ENCODE peak calls at places on chromosomes 3 and 15, in six cellular contexts. One of them, this sample, is unnamed.
A peak's percentile ranks its signal among the peaks of the same experiment; 100 is the strongest.

GRCh38 chr3:134348524-134348923 is 25.7 kb downstream of the AMOTL2 start:
- DNase-seq in ovary: no peak
- DNase-seq in AG04449: no peak
- DNase-seq in fibroblast of the aortic adventitia: peak; percentile 65
- DNase-seq in hepatocyte: no peak
- DNase-seq in epithelial cell of esophagus: peak; percentile 86
- DNase-seq in this sample: peak; percentile 96

GRCh38 chr15:40793216-40793989 is 13.5 kb upstream of the ZFYVE19 start:
- DNase-seq in epithelial cell of esophagus: peak; percentile 97
- DNase-seq in AG04449: peak; percentile 72
- DNase-seq in fibroblast of the aortic adventitia: peak; percentile 95
- DNase-seq in ovary: peak; percentile 62
- DNase-seq in hepatocyte: peak; percentile 63
- DNase-seq in this sample: peak; percentile 73

GRCh38 chr15:77415450-77416448 is 4.2 kb downstream of the PEAK1 start:
- DNase-seq in AG04449: no peak
- DNase-seq in ovary: no peak
- DNase-seq in hepatocyte: no peak
- DNase-seq in fibroblast of the aortic adventitia: peak; percentile 91
- DNase-seq in epithelial cell of esophagus: no peak
- DNase-seq in this sample: no peak

GRCh38 chr15:35019401-35020327 is 31.6 kb upstream of the ZNF770 start:
- DNase-seq in AG04449: no peak
- DNase-seq in hepatocyte: no peak
- DNase-seq in epithelial cell of esophagus: peak; percentile 44
- DNase-seq in fibroblast of the aortic adventitia: peak; percentile 30
- DNase-seq in ovary: no peak
- DNase-seq in this sample: no peak

GRCh38 chr3:23489338-23490158 is 286.4 kb downstream of the UBE2E2 start:
- DNase-seq in hepatocyte: no peak
- DNase-seq in epithelial cell of esophagus: no peak
- DNase-seq in ovary: no peak
- DNase-seq in fibroblast of the aortic adventitia: no peak
- DNase-seq in AG04449: no peak
- DNase-seq in this sample: no peak

GRCh38 chr15:82833283-82833682 is 23.9 kb downstream of the WHAMM start:
- DNase-seq in ovary: no peak
- DNase-seq in hepatocyte: no peak
- DNase-seq in AG04449: no peak
- DNase-seq in epithelial cell of esophagus: no peak
- DNase-seq in fibroblast of the aortic adventitia: no peak
- DNase-seq in this sample: no peak

GRCh38 chr3:38724392-38724736 is 74.9 kb upstream of the SCN5A start:
- DNase-seq in AG04449: no peak
- DNase-seq in hepatocyte: no peak
- DNase-seq in epithelial cell of esophagus: peak; percentile 25
- DNase-seq in ovary: no peak
- DNase-seq in fibroblast of the aortic adventitia: no peak
- DNase-seq in this sample: no peak

GRCh38 chr3:10548997-10549396 is 43.6 kb upstream of the ATP2B2 start:
- DNase-seq in ovary: no peak
- DNase-seq in fibroblast of the aortic adventitia: no peak
- DNase-seq in AG04449: no peak
- DNase-seq in epithelial cell of esophagus: peak; percentile 58
- DNase-seq in hepatocyte: no peak
- DNase-seq in this sample: no peak

GRCh38 chr15:58438956-58439355 is 7.2 kb downstream of the LIPC start:
- DNase-seq in fibroblast of the aortic adventitia: peak; percentile 71
- DNase-seq in hepatocyte: peak; percentile 66
- DNase-seq in epithelial cell of esophagus: peak; percentile 64
- DNase-seq in ovary: peak; percentile 24
- DNase-seq in AG04449: no peak
- DNase-seq in this sample: peak; percentile 44

GRCh38 chr3:99843590-99844260 is 26.1 kb downstream of the CMSS1 start:
- DNase-seq in ovary: peak; percentile 42
- DNase-seq in fibroblast of the aortic adventitia: peak; percentile 44
- DNase-seq in epithelial cell of esophagus: no peak
- DNase-seq in AG04449: no peak
- DNase-seq in hepatocyte: no peak
- DNase-seq in this sample: no peak

GRCh38 chr15:99295840-99296239 is 44.6 kb downstream of the LRRC28 start:
- DNase-seq in AG04449: no peak
- DNase-seq in epithelial cell of esophagus: no peak
- DNase-seq in hepatocyte: no peak
- DNase-seq in ovary: no peak
- DNase-seq in fibroblast of the aortic adventitia: no peak
- DNase-seq in this sample: no peak

GRCh38 chr3:102979682-102980378 is 545.0 kb downstream of the ZPLD1 start:
- DNase-seq in ovary: peak; percentile 76
- DNase-seq in hepatocyte: peak; percentile 70
- DNase-seq in fibroblast of the aortic adventitia: peak; percentile 97
- DNase-seq in AG04449: peak; percentile 44
- DNase-seq in epithelial cell of esophagus: peak; percentile 50
- DNase-seq in this sample: peak; percentile 64

GRCh38 chr15:25724899-25725298 is 138.2 kb downstream of the ATP10A start:
- DNase-seq in ovary: no peak
- DNase-seq in fibroblast of the aortic adventitia: no peak
- DNase-seq in hepatocyte: no peak
- DNase-seq in epithelial cell of esophagus: no peak
- DNase-seq in AG04449: no peak
- DNase-seq in this sample: no peak

GRCh38 chr3:72350761-72351505 is 497.3 kb downstream of the SHQ1 start:
- DNase-seq in ovary: no peak
- DNase-seq in epithelial cell of esophagus: no peak
- DNase-seq in hepatocyte: no peak
- DNase-seq in fibroblast of the aortic adventitia: no peak
- DNase-seq in AG04449: no peak
- DNase-seq in this sample: no peak

GRCh38 chr3:73452731-73453130 is 172.0 kb downstream of the PDZRN3 start:
- DNase-seq in epithelial cell of esophagus: no peak
- DNase-seq in hepatocyte: no peak
- DNase-seq in AG04449: no peak
- DNase-seq in fibroblast of the aortic adventitia: no peak
- DNase-seq in ovary: no peak
- DNase-seq in this sample: no peak

GRCh38 chr3:190229632-190230424 is 92.4 kb downstream of the CLDN1 start:
- DNase-seq in hepatocyte: no peak
- DNase-seq in fibroblast of the aortic adventitia: peak; percentile 15
- DNase-seq in epithelial cell of esophagus: peak; percentile 88
- DNase-seq in AG04449: peak; percentile 64
- DNase-seq in ovary: no peak
- DNase-seq in this sample: peak; percentile 92

GRCh38 chr3:63354160-63354559 is 76.1 kb downstream of the SYNPR start:
- DNase-seq in AG04449: no peak
- DNase-seq in fibroblast of the aortic adventitia: no peak
- DNase-seq in ovary: no peak
- DNase-seq in hepatocyte: no peak
- DNase-seq in epithelial cell of esophagus: peak; percentile 7
- DNase-seq in this sample: no peak

GRCh38 chr3:49867871-49868321 is 1.8 kb downstream of the CAMKV start:
- DNase-seq in hepatocyte: peak; percentile 74
- DNase-seq in epithelial cell of esophagus: peak; percentile 61
- DNase-seq in AG04449: no peak
- DNase-seq in fibroblast of the aortic adventitia: peak; percentile 54
- DNase-seq in ovary: no peak
- DNase-seq in this sample: no peak

GRCh38 chr3:151296226-151296625 is 17.9 kb upstream of the P2RY14 start:
- DNase-seq in AG04449: no peak
- DNase-seq in hepatocyte: no peak
- DNase-seq in fibroblast of the aortic adventitia: no peak
- DNase-seq in ovary: no peak
- DNase-seq in epithelial cell of esophagus: no peak
- DNase-seq in this sample: no peak

GRCh38 chr3:151285940-151286339 is 7.6 kb upstream of the P2RY14 start:
- DNase-seq in fibroblast of the aortic adventitia: no peak
- DNase-seq in hepatocyte: no peak
- DNase-seq in epithelial cell of esophagus: no peak
- DNase-seq in AG04449: no peak
- DNase-seq in ovary: no peak
- DNase-seq in this sample: no peak

GRCh38 chr3:151293127-151293526 is 14.8 kb upstream of the P2RY14 start:
- DNase-seq in hepatocyte: no peak
- DNase-seq in ovary: no peak
- DNase-seq in fibroblast of the aortic adventitia: no peak
- DNase-seq in epithelial cell of esophagus: peak; percentile 29
- DNase-seq in AG04449: no peak
- DNase-seq in this sample: no peak

DNA sequence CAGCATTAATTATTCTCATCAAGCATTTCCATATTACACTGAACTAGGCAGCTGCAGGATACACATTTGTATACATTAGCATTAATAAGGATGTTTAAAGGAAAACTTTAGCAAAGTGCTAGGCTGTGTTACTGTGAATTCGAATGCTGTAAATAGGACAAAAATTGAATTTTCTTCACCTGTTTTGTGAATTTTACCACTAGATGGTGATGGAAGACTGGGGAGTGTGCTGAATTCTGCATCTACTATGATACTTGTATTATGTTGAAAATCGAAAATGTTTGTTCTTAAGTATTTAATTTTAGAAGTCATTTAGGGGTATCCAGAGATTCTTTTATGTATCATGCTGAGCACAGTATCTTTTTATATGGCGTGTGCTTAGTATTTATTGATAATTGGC is 12.3 kb upstream of the P2RY14 start:
- DNase-seq in AG04449: no peak
- DNase-seq in epithelial cell of esophagus: peak; percentile 39
- DNase-seq in fibroblast of the aortic adventitia: peak; percentile 79
- DNase-seq in ovary: no peak
- DNase-seq in hepatocyte: no peak
- DNase-seq in this sample: peak; percentile 46
- TF ChIP-seq CTCF in AG04449: peak; percentile 28
- TF ChIP-seq CTCF in epithelial cell of esophagus: peak; percentile 54
- TF ChIP-seq CTCF in fibroblast of the aortic adventitia: peak; percentile 65
- TF ChIP-seq CTCF in ovary: peak; percentile 40
- TF ChIP-seq CTCF in hepatocyte: peak; percentile 62
- TF ChIP-seq CTCF in this sample: peak; percentile 88

DNA sequence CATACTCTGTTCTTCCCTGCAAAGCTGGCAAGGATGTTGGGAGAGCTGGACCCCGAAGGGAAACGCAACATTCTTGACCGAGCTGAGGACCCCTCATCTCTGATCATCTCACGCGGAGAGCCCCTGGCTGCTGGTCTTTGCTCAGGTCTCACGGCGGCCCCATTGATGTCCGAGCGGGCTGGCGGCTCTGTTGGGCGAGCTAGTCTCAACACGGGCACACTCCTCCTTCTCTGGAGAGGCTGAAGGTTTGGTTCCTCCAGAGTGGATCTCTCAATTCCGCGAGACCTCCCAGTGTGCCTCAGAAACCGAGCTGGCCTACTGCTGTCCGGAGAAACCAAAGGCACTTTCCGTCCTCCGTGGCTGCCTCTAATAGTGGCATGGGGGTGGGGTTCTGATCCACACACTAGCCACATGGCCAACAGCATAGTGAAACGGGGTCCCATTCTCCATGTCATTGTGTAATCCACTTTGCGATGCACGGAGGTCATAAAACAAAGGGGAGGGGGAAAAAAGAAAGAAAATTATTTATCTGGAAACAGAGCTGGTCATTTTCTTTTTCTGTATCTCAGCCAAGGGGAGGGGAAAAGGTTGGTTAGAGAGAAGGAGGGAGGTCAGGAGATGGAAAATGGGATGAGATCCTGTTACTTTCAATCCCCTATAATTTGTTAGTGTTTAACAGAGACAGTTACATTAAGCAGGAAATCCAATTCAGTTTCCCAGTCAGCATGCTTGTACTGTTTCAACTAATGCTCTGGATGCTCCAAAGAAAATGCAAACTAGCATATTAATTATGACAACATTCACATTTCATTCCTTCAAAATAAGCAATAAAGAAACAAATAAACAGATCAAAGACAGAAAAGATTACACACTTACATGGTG is 1.3 kb downstream of the CCDC80 start:
- DNase-seq in epithelial cell of esophagus: no peak
- DNase-seq in hepatocyte: no peak
- DNase-seq in AG04449: no peak
- DNase-seq in fibroblast of the aortic adventitia: peak; percentile 89
- DNase-seq in ovary: peak; percentile 33
- DNase-seq in this sample: no peak
- TF ChIP-seq CTCF in epithelial cell of esophagus: no peak
- TF ChIP-seq CTCF in hepatocyte: no peak
- TF ChIP-seq CTCF in AG04449: no peak
- TF ChIP-seq CTCF in fibroblast of the aortic adventitia: no peak
- TF ChIP-seq CTCF in ovary: no peak
- TF ChIP-seq CTCF in this sample: no peak

DNA sequence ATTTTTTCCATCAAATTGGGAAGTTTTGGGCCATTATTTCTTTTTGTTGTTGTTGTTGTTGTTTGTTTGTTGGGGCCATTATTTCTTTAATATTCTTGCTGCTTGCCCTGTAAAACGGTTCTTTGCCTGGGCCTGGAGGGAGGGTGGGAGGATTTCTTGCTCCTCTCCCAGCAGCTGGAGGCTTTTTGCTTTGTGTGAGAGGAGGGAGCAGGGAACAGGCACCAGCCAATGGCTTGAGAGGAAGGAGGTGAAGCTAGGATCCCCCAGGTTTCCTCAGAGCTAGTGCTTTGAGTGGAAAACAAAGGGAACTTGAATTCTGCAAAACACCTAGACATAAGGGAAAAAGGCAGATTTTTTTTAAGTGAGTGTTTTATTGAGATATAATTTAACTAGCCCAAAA is 61.2 kb upstream of the DNAJC19 start:
- DNase-seq in AG04449: no peak
- DNase-seq in hepatocyte: no peak
- DNase-seq in ovary: no peak
- DNase-seq in epithelial cell of esophagus: no peak
- DNase-seq in fibroblast of the aortic adventitia: no peak
- DNase-seq in this sample: no peak
- TF ChIP-seq CTCF in AG04449: no peak
- TF ChIP-seq CTCF in hepatocyte: no peak
- TF ChIP-seq CTCF in ovary: no peak
- TF ChIP-seq CTCF in epithelial cell of esophagus: no peak
- TF ChIP-seq CTCF in fibroblast of the aortic adventitia: no peak
- TF ChIP-seq CTCF in this sample: no peak

GRCh38 chr15:62691008-62691407 is 351.5 kb upstream of the TPM1 start:
- DNase-seq in epithelial cell of esophagus: no peak
- DNase-seq in hepatocyte: no peak
- DNase-seq in AG04449: no peak
- DNase-seq in fibroblast of the aortic adventitia: peak; percentile 37
- DNase-seq in ovary: no peak
- DNase-seq in this sample: no peak
- TF ChIP-seq CTCF in epithelial cell of esophagus: no peak
- TF ChIP-seq CTCF in hepatocyte: peak; percentile 13
- TF ChIP-seq CTCF in AG04449: no peak
- TF ChIP-seq CTCF in fibroblast of the aortic adventitia: no peak
- TF ChIP-seq CTCF in ovary: no peak
- TF ChIP-seq CTCF in this sample: no peak

DNA sequence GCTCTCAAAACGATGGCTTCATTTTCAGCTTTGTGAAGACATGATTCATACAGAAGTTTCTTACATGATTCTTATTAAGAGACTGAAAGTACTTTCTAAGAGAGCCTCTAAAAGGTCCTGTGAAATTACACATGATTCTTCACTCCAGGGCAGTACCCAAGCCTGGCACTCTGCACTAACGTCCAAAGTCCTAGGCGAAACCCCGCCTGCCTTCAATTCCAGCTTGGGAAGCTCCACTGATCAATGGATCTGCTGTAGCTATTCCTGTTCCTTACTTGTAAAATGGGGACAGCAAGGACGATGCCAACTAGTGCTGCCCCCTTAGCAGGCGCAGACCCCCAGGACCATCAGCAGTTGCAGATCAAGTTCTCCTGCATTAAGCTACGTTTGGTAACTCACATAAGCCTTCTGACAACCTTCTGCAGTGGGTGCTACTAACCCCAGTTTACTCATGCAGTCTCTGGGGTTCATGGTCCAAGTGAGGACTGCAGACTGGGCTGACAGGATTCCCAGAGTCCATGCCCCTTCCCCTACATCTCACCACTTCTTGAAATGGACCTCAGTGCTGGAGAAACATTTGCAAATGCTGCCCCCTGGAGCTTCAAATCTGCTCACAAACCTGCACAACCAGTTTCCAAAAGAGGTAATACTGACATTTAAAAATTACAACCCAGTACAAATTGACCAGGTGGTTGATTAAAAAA is 10.6 kb downstream of the CHCHD4 start:
- DNase-seq in fibroblast of the aortic adventitia: no peak
- DNase-seq in ovary: no peak
- DNase-seq in epithelial cell of esophagus: peak; percentile 44
- DNase-seq in hepatocyte: peak; percentile 66
- DNase-seq in AG04449: no peak
- DNase-seq in this sample: no peak
- TF ChIP-seq CTCF in fibroblast of the aortic adventitia: no peak
- TF ChIP-seq CTCF in ovary: no peak
- TF ChIP-seq CTCF in epithelial cell of esophagus: peak; percentile 37
- TF ChIP-seq CTCF in hepatocyte: peak; percentile 58
- TF ChIP-seq CTCF in AG04449: no peak
- TF ChIP-seq CTCF in this sample: peak; percentile 62

This sample was measured in PC-9.